ENCODE peak calls at places on chromosome 6, in four cellular contexts. T is tibial artery, M is heart right ventricle, Y is cardiac muscle cell. V is an unnamed sample. For H3K9me3 and H3K4me1, the result is how much of the 10 kb centered on the place peaks cover.

GRCh38 chr6:47646689-47647088 is 51.7 kb upstream of the ADGRF4 start:
- DNase-seq in Y (no peak), M (no peak), T (no peak), V (no peak)

GRCh38 chr6:75272145-75272840 is 12.3 kb downstream of the TMEM30A start:
- DNase-seq in M (no peak), Y (peak), T (no peak), V (no peak)

GRCh38 chr6:139644821-139645220 is 270.4 kb upstream of the CITED2 start:
- DNase-seq in M (peak), Y (peak), T (no peak), V (no peak)

GRCh38 chr6:3963404-3963803 is 114.2 kb downstream of the FAM50B start:
- DNase-seq in Y (no peak), M (no peak), T (no peak), V (no peak)

GRCh38 chr6:24699521-24700359 is 19.2 kb downstream of the C6orf62 start:
- DNase-seq in M (no peak), T (no peak), Y (peak), V (no peak)

GRCh38 chr6:47780510-47781356 is 1.1 kb upstream of the OPN5 start:
- DNase-seq in M (peak), T (no peak), Y (peak), V (no peak)

GRCh38 chr6:46932941-46933340 is 11.2 kb upstream of the ADGRF5 start:
- DNase-seq in T (no peak), Y (peak), M (no peak), V (no peak)

GRCh38 chr6:169811521-169812256 is 60.3 kb downstream of the ERMARD start:
- DNase-seq in Y (no peak), M (no peak), T (no peak), V (no peak)

GRCh38 chr6:111804627-111805235 is 68.5 kb downstream of the FYN start:
- DNase-seq in M (no peak), T (peak), Y (peak), V (no peak)

GRCh38 chr6:34459899-34460593 is 5.8 kb upstream of the PACSIN1 start:
- DNase-seq in T (no peak), Y (peak), M (peak), V (no peak)

GRCh38 chr6:158634695-158635426 is 9.7 kb downstream of the DYNLT1 start:
- DNase-seq in M (no peak), Y (no peak), T (no peak), V (no peak)

GRCh38 chr6:83474309-83474708 is 38.0 kb upstream of the PRSS35 start:
- DNase-seq in T (no peak), M (peak), Y (peak), V (no peak)

GRCh38 chr6:25250878-25251277 is 28.3 kb upstream of the CARMIL1 start:
- DNase-seq in T (no peak), M (no peak), Y (no peak), V (no peak)

GRCh38 chr6:95576621-95577316 is 566 bp upstream of the MANEA start:
- DNase-seq in T (no peak), M (no peak), Y (peak), V (no peak)

GRCh38 chr6:30322527-30323501 is 3.9 kb upstream of the TRIM39 start:
- DNase-seq in T (no peak), M (no peak), Y (peak), V (peak)

GRCh38 chr6:13947611-13948178 is 22.9 kb downstream of the RNF182 start:
- DNase-seq in Y (no peak), T (no peak), M (no peak), V (no peak)
- H3K9me3 ChIP-seq in Y (under half), T (under half), M (under half), V (under half)

DNA sequence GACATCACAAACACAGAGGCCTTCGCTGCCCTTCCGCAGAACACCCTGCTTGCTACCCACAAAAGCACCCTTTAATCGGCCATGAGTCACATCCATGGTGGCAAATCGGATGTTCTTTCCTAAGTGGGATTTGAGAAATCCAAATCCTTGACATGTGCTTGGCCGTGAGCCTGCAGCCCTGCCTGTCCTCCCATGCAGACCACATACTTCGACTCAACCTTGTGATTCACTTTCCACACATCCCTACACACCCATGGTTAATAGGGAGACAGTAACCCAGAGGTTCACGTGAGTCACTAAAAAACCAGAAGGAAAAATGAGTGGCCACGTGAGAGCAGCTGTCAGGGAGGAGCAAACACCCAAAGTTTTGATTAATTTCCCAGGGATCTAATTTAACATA is 19.4 kb downstream of the RAMACL start:
- DNase-seq in M (no peak), Y (peak), T (no peak), V (peak)
- H3K4me1 ChIP-seq in M (half or more), Y (under half), T (under half), V (under half)

DNA sequence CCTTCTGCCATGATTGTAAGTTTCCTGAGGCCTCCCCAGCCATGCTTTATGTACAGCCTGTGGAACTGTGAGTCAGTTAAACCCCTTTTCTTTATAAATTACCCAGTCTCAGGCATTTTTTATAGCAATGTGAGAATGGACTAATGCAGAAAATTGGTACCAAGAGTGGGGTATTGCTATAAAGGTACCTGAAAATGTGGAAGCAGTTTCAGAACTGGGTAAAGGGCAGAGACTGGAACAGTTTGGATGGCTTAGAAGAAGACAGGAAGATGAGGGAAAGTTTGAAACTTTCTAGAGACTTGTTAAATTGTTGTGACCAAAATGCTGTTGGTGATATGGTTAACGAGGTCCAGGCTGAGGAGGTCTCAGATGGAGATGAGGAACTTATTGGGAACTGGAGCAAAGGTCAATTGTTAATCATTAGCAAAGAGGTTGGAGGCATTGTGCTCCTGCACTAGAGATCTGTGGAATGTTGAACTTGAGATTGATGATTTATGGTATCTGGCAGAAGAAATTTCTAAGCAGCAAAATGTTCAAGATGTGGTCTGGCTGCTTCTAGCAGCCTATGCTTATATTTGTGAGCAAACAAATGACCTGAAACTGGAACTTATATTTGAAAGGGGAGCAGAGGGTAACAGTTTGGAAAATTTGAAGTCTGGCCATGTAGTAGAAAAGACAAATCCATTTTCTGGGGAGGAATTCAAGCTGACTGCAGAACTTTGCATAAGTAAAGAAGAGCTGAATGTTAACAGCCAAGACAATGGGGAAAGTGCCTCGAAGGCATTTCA is 79.0 kb upstream of the GMDS start:
- DNase-seq in M (no peak), T (no peak), Y (no peak), V (no peak)
- H3K9me3 ChIP-seq in M (half or more), T (under half), Y (under half), V (under half)

GRCh38 chr6:35664945-35665344 is 23.8 kb downstream of the FKBP5 start:
- DNase-seq in T (no peak), Y (peak), M (no peak), V (no peak)
- H3K4me1 ChIP-seq in T (under half), Y (under half), M (half or more), V (half or more)

DNA sequence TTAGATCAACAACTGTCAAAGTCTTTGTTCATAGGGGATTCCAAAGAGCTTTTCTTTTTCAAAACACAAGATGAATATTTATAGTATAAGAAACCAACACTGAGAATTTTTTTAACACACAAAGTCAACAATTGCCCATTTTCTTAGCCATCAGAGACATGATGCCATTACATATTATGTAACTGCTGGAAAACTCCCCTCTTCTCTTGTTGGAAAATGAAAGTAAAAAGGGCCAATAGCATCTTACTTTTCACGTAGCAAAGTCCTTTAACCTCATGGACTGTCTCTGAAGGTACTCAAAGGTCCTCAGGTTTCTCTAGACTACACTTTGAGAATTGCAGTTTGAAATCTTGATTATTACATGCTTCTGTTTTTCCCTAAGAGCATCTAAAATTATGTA is 67.6 kb downstream of the LPA start:
- DNase-seq in Y (no peak), T (no peak), M (no peak), V (no peak)
- H3K9me3 ChIP-seq in Y (under half), T (under half), M (under half), V (under half)

DNA sequence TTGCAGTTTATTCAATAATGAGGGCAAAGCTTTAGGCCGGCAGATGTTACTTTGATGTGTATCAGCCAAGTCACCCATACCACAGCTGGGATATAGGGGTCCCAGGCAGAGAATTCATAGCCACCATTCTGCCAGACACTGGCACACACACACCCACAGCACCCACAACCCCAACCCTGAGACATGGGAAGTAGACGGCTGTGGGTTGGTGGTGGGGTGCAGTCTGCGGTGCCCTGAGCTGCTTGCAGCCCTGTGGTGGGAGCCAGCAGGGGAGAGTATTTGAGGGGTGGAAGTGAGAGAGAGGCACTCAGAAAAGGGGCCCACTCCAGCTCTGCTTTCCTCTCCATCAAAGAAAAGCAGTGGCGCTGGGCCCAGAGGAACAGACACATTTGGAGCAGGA is 125.3 kb downstream of the FOXO3 start:
- DNase-seq in T (no peak), M (no peak), Y (no peak), V (no peak)
- H3K4me1 ChIP-seq in T (under half), M (under half), Y (under half), V (half or more)

V was measured in psoas muscle.